ENCODE peak calls at places on chromosomes 11 and 22, in six cellular contexts. K is uterus, M is NB4, U is heart left ventricle, Q is A549, C is stomach. J is an unnamed sample.

GRCh38 chr11:86737752-86738151 is 62.6 kb upstream of the PRSS23 start:
- DNase-seq in K (no peak), M (no peak), U (no peak), Q (peak), C (no peak), J (no peak)

GRCh38 chr22:24325105-24325757 is 54.6 kb downstream of the SPECC1L start:
- DNase-seq in K (no peak), M (peak), U (peak), Q (peak), C (no peak), J (no peak)

GRCh38 chr22:32660292-32660691 is 141.2 kb upstream of the TIMP3 start:
- DNase-seq in K (peak), M (peak), U (peak), Q (peak), C (peak), J (peak)

GRCh38 chr22:38729946-38730345 is 24.2 kb downstream of the GTPBP1 start:
- DNase-seq in K (no peak), M (no peak), U (no peak), Q (no peak), C (no peak), J (no peak)

GRCh38 chr22:44437493-44438015 is 60.5 kb downstream of the RTL6 start:
- DNase-seq in K (no peak), M (no peak), U (no peak), Q (no peak), C (no peak), J (no peak)

GRCh38 chr22:48824673-48825651 is 1002.7 kb downstream of the BRD1 start:
- DNase-seq in K (no peak), M (no peak), U (no peak), Q (no peak), C (no peak), J (no peak)

GRCh38 chr22:21032037-21032842 is at the start of gene SLC7A4:
- DNase-seq in K (no peak), M (no peak), U (no peak), Q (no peak), C (peak), J (no peak)

GRCh38 chr11:96114178-96115070 is 190.5 kb upstream of the MTMR2 start:
- DNase-seq in K (no peak), M (no peak), U (no peak), Q (no peak), C (no peak), J (no peak)

GRCh38 chr11:101428918-101429317 is 154.9 kb downstream of the TRPC6 start:
- DNase-seq in K (no peak), M (peak), U (no peak), Q (peak), C (no peak), J (no peak)

GRCh38 chr22:41919357-41920224 is 4.7 kb upstream of the SHISA8 start:
- DNase-seq in K (no peak), M (peak), U (peak), Q (no peak), C (peak), J (no peak)

GRCh38 chr22:36846271-36846670 is 14.5 kb upstream of the NCF4 start:
- DNase-seq in K (no peak), M (no peak), U (no peak), Q (no peak), C (no peak), J (no peak)

GRCh38 chr11:16096336-16096735 is 260.0 kb downstream of the SOX6 start:
- DNase-seq in K (no peak), M (no peak), U (no peak), Q (no peak), C (no peak), J (no peak)

GRCh38 chr11:128399186-128399585 is 188.2 kb downstream of the ETS1 start:
- DNase-seq in K (no peak), M (peak), U (no peak), Q (no peak), C (no peak), J (no peak)

GRCh38 chr11:27757953-27758352 is 57.7 kb upstream of the BDNF start:
- DNase-seq in K (no peak), M (no peak), U (no peak), Q (no peak), C (no peak), J (no peak)

GRCh38 chr11:16857186-16857585 is 118.7 kb downstream of the C11orf58 start:
- DNase-seq in K (no peak), M (no peak), U (peak), Q (no peak), C (no peak), J (no peak)

GRCh38 chr22:19694696-19695095 is 19.6 kb upstream of the SEPTIN5 start:
- DNase-seq in K (no peak), M (no peak), U (no peak), Q (no peak), C (no peak), J (no peak)

GRCh38 chr11:57493507-57494503 is 21.7 kb downstream of the SLC43A1 start:
- DNase-seq in K (peak), M (peak), U (peak), Q (peak), C (peak), J (peak)

GRCh38 chr11:111379500-111380136 is 543 bp upstream of the POU2AF1 start:
- DNase-seq in K (no peak), M (no peak), U (no peak), Q (no peak), C (no peak), J (no peak)

GRCh38 chr11:110711776-110712642 is at the start of gene ARHGAP20:
- DNase-seq in K (peak), M (no peak), U (peak), Q (peak), C (peak), J (peak)

GRCh38 chr11:101792814-101793213 is 122.0 kb upstream of the CEP126 start:
- DNase-seq in K (no peak), M (no peak), U (no peak), Q (no peak), C (no peak), J (no peak)

GRCh38 chr11:115238086-115238485 is 266.1 kb downstream of the CADM1 start:
- DNase-seq in K (no peak), M (no peak), U (no peak), Q (no peak), C (no peak), J (no peak)

GRCh38 chr11:73415854-73416615 is 39.8 kb downstream of the RELT start:
- DNase-seq in K (no peak), M (no peak), U (no peak), Q (no peak), C (no peak), J (no peak)

GRCh38 chr11:123536690-123537437 is 106.8 kb downstream of the GRAMD1B start:
- DNase-seq in K (no peak), M (no peak), U (peak), Q (peak), C (no peak), J (no peak)

GRCh38 chr11:45576461-45577215 is 88.8 kb downstream of the CHST1 start:
- DNase-seq in K (no peak), M (no peak), U (no peak), Q (no peak), C (no peak), J (no peak)

GRCh38 chr11:112751312-112751711 is 209.9 kb upstream of the NCAM1 start:
- DNase-seq in K (no peak), M (no peak), U (peak), Q (no peak), C (no peak), J (no peak)

GRCh38 chr11:67484847-67485311 is 2.1 kb downstream of the AIP start:
- DNase-seq in K (no peak), M (peak), U (no peak), Q (no peak), C (no peak), J (no peak)

GRCh38 chr11:132095230-132096165 is 725.1 kb downstream of the NTM start:
- DNase-seq in K (no peak), M (no peak), U (no peak), Q (no peak), C (no peak), J (no peak)

GRCh38 chr22:49381595-49382450 is 445.9 kb downstream of the BRD1 start:
- DNase-seq in K (no peak), M (no peak), U (no peak), Q (no peak), C (peak), J (peak)

GRCh38 chr11:6855971-6856542 is 6.8 kb upstream of the OR10A2 start:
- DNase-seq in K (no peak), M (no peak), U (no peak), Q (peak), C (no peak), J (no peak)

GRCh38 chr11:78216021-78216420 is 27.3 kb downstream of the USP35 start:
- DNase-seq in K (no peak), M (no peak), U (no peak), Q (no peak), C (no peak), J (no peak)

GRCh38 chr11:78465169-78465942 is 47.7 kb upstream of the GAB2 start:
- DNase-seq in K (no peak), M (no peak), U (no peak), Q (no peak), C (no peak), J (no peak)

GRCh38 chr11:29989181-29989580 is 27.6 kb downstream of the KCNA4 start:
- DNase-seq in K (no peak), M (no peak), U (no peak), Q (no peak), C (no peak), J (no peak)

GRCh38 chr11:119594639-119595249 is 134.3 kb downstream of the NECTIN1 start:
- DNase-seq in K (peak), M (peak), U (no peak), Q (no peak), C (no peak), J (no peak)

GRCh38 chr22:42688241-42688913 is 32.3 kb downstream of the A4GALT start:
- DNase-seq in K (peak), M (no peak), U (peak), Q (peak), C (peak), J (peak)

GRCh38 chr11:35932641-35933571 is 11.0 kb upstream of the LDLRAD3 start:
- DNase-seq in K (no peak), M (peak), U (no peak), Q (no peak), C (no peak), J (no peak)

GRCh38 chr22:19879651-19879995 is 24.9 kb upstream of the GNB1L start:
- DNase-seq in K (peak), M (no peak), U (no peak), Q (no peak), C (no peak), J (no peak)

GRCh38 chr11:128291835-128292234 is 295.5 kb downstream of the ETS1 start:
- DNase-seq in K (no peak), M (no peak), U (no peak), Q (no peak), C (peak), J (no peak)

GRCh38 chr22:24406322-24407277 is 20.8 kb upstream of the ADORA2A start:
- DNase-seq in K (no peak), M (no peak), U (no peak), Q (no peak), C (no peak), J (no peak)

GRCh38 chr11:62666259-62666926 is 1.3 kb downstream of the CSKMT start:
- DNase-seq in K (no peak), M (peak), U (no peak), Q (no peak), C (no peak), J (no peak)

GRCh38 chr11:62665075-62665629 is at the start of the genes C11orf98 and CSKMT:
- DNase-seq in K (peak), M (peak), U (peak), Q (peak), C (peak), J (peak)

GRCh38 chr11:62665630-62666258 is 632 bp downstream of the CSKMT start:
- DNase-seq in K (peak), M (peak), U (peak), Q (peak), C (peak), J (no peak)

GRCh38 chr11:62667460-62667859 is 2.3 kb downstream of the CSKMT start:
- DNase-seq in K (no peak), M (peak), U (no peak), Q (no peak), C (no peak), J (no peak)

GRCh38 chr11:62664405-62665074 is 470 bp downstream of the C11orf98 start:
- DNase-seq in K (no peak), M (peak), U (no peak), Q (peak), C (peak), J (no peak)
- H3K4me3 ChIP-seq in K (peak), M (peak), U (peak), Q (peak), C (peak), J (peak)

GRCh38 chr22:35071784-35072183 is 5.8 kb downstream of the ISX start:
- DNase-seq in K (no peak), M (no peak), U (no peak), Q (no peak), C (no peak), J (peak)

GRCh38 chr22:35074583-35074982 is 8.6 kb downstream of the ISX start:
- DNase-seq in K (no peak), M (peak), U (no peak), Q (no peak), C (no peak), J (no peak)

GRCh38 chr22:35072939-35073338 is 7.0 kb downstream of the ISX start:
- DNase-seq in K (no peak), M (peak), U (no peak), Q (no peak), C (no peak), J (peak)

GRCh38 chr22:35076648-35077047 is 10.7 kb downstream of the ISX start:
- DNase-seq in K (no peak), M (peak), U (no peak), Q (no peak), C (no peak), J (no peak)
- TF ChIP-seq POLR2A in K (no peak), M (no peak), U (no peak), Q (no peak), C (no peak), J (no peak)

GRCh38 chr22:22930571-22931556 is 43.2 kb downstream of the IGLL5 start:
- DNase-seq in K (no peak), M (no peak), U (no peak), Q (no peak), C (no peak), J (no peak)
- H3K4me3 ChIP-seq in K (no peak), M (no peak), U (no peak), Q (no peak), C (no peak), J (no peak)

DNA sequence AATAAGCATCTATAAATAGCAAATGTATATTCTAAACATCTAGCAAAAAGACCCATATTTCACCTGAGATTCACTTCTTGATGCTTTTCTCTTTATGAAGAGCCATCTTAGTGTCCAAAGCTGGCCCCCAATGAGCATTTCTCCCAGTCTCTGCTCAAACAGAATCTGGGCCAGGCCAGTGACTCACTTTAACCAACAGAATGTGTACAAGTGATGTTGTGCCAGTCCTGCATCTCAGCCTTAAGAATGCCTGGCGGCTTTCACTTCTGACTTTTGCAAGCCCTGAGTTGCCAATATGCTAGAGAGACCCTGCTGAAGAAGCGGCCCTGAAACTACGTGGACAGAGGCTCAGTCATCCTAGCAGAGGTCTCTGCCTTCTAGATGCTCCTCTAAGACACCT is 6.9 kb upstream of the COPB1 start:
- DNase-seq in K (no peak), M (no peak), U (no peak), Q (no peak), C (no peak), J (no peak)
- TF ChIP-seq POLR2A in K (no peak), M (no peak), U (no peak), Q (no peak), C (no peak), J (no peak)

GRCh38 chr11:88507771-88508557 is 170.4 kb upstream of the CTSC start:
- DNase-seq in K (no peak), M (no peak), U (no peak), Q (no peak), C (no peak), J (no peak)
- H3K4me3 ChIP-seq in K (no peak), M (no peak), U (peak), Q (peak), C (peak), J (peak)

DNA sequence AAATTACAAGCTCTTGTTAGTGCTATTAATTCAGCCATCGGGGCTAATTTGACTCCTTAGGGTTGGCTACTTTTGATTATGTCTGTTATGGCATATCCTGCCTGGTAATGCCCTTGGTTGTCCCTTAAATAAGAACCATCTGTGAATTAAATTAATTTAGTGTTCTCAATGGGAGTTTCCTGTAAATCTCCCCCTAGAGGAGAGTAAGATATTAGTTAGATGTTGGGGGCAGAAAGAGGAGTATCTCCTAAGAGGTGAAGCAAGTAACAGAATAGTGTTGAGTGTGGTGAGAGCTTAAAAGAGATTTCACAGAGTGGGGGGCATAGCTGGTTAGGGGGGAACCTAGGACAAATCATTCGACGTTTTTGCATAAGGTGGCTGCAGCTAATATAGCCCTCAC is 1126.9 kb downstream of the JRKL start:
- DNase-seq in K (no peak), M (no peak), U (no peak), Q (no peak), C (no peak), J (no peak)
- TF ChIP-seq POLR2A in K (no peak), M (no peak), U (no peak), Q (no peak), C (no peak), J (no peak)

DNA sequence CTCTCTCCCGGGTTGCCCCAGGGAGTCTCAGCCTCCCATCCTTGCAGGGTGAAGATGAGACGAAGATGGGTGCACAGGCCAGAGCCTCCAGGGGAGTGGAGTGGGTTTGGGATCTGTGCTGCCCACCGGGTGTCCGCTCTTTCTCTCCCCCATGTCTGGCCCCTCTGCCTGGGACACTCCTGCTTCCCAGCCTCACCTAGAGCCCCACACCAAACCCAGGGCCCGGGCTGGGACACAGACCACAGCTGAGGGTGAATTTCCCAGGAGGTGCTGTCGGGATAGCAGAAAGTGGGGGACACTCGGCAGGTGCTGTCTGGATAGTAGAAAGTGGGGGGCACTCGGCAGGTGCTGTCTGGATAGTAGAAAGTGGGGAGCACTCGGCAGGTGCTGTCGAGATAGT is 25.0 kb upstream of the KRTAP5-7 start:
- DNase-seq in K (no peak), M (no peak), U (no peak), Q (no peak), C (no peak), J (peak)
- H3K4me3 ChIP-seq in K (no peak), M (no peak), U (no peak), Q (no peak), C (no peak), J (no peak)

DNA sequence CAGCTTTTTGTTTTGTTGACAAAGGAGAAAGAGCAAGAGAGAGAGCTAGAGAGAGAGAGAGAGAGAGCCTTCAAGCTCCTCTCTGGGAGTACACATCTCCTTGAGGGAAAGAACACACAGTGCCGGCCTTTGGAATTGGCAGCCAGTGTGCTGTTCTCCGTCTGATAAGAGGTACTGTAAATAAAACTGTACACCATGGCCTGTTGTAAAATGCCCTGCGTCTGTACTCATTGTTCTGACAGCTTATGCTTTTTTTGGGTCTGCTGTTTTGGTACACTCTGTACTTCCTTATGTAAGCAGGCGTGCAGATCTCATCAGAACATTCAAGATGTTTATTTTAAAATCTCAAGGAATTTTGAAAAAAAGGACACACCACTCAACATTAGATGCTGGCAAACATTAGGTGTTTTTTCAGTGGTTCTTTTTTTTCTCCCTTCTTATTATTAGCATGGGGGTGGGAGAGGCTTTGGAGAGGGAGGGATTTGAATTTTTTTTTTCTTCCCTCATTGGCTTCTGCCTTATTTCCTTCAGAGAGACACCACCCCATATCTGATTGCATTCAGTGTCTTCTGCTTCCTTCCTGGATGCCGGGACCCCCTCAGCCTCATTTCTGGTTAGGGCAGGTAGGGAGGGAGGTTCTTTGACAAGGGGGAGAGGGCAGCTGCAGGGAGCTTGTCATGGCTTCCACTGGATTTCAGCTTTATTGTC is 116.8 kb upstream of the NNMT start:
- DNase-seq in K (peak), M (no peak), U (peak), Q (peak), C (peak), J (peak)
- TF ChIP-seq POLR2A in K (peak), M (no peak), U (no peak), Q (no peak), C (no peak), J (no peak)